ENCODE peak calls at places on chromosomes 2 and 18, in ten cellular contexts. L, U, V, G, P, C, S, E, W and D are unnamed samples.
A peak's percentile ranks its signal among the peaks of the same experiment; 100 is the strongest.

GRCh38 chr2:119580550-119581072 is 36.4 kb downstream of the CFAP221 start:
- DNase-seq in L (no peak), U (no peak), V (no peak), G (no peak), P (no peak), C (no peak), S (no peak), E (no peak), W (no peak), D (no peak)

GRCh38 chr2:105237045-105237765 is 4.3 kb upstream of the GPR45 start:
- DNase-seq in L (no peak), U (no peak), V (no peak), G (peak; percentile 27), P (no peak), C (no peak), S (no peak), E (no peak), W (peak; percentile 54), D (no peak)

GRCh38 chr2:218879881-218880748 is 537 bp upstream of the WNT10A start:
- DNase-seq in L (peak; percentile 88), U (no peak), V (no peak), G (peak; percentile 21), P (peak; percentile 85), C (no peak), S (no peak), E (peak; percentile 96), W (no peak), D (peak; percentile 81)

GRCh38 chr2:139721454-139721995 is 941.3 kb upstream of the NXPH2 start:
- DNase-seq in L (no peak), U (no peak), V (no peak), G (no peak), P (no peak), C (no peak), S (no peak), E (no peak), W (no peak), D (no peak)

GRCh38 chr2:180461761-180462160 is 454.7 kb upstream of the CWC22 start:
- DNase-seq in L (no peak), U (peak; percentile 67), V (no peak), G (no peak), P (no peak), C (no peak), S (no peak), E (no peak), W (no peak), D (no peak)

GRCh38 chr2:120291464-120292311 is 39.0 kb downstream of the RALB start:
- DNase-seq in L (no peak), U (peak; percentile 77), V (no peak), G (peak; percentile 75), P (no peak), C (no peak), S (no peak), E (no peak), W (no peak), D (no peak)

GRCh38 chr2:240557808-240558207 is at the start of gene ANKMY1:
- DNase-seq in L (peak; percentile 45), U (peak; percentile 58), V (no peak), G (peak; percentile 91), P (no peak), C (no peak), S (no peak), E (peak; percentile 89), W (peak; percentile 75), D (peak; percentile 92)

GRCh38 chr18:33804258-33804657 is 226.2 kb downstream of the ASXL3 start:
- DNase-seq in L (no peak), U (peak; percentile 76), V (no peak), G (peak; percentile 23), P (no peak), C (peak; percentile 0), S (no peak), E (no peak), W (no peak), D (no peak)

GRCh38 chr2:228866044-228866443 is 405.0 kb downstream of the PID1 start:
- DNase-seq in L (no peak), U (no peak), V (no peak), G (no peak), P (no peak), C (no peak), S (no peak), E (peak; percentile 52), W (no peak), D (peak; percentile 67)

GRCh38 chr18:8752329-8752728 is 47.0 kb downstream of the MTCL1 start:
- DNase-seq in L (no peak), U (no peak), V (no peak), G (peak; percentile 64), P (no peak), C (no peak), S (no peak), E (no peak), W (no peak), D (no peak)

GRCh38 chr18:32582455-32582854 is 111.8 kb upstream of the GAREM1 start:
- DNase-seq in L (no peak), U (no peak), V (no peak), G (no peak), P (no peak), C (no peak), S (no peak), E (no peak), W (no peak), D (no peak)

GRCh38 chr2:104868081-104868806 is 14.3 kb downstream of the POU3F3 start:
- DNase-seq in L (no peak), U (no peak), V (no peak), G (no peak), P (no peak), C (no peak), S (no peak), E (no peak), W (no peak), D (peak; percentile 59)

GRCh38 chr2:234001380-234001993 is 49.0 kb upstream of the SPP2 start:
- DNase-seq in L (no peak), U (no peak), V (no peak), G (no peak), P (no peak), C (no peak), S (no peak), E (no peak), W (no peak), D (no peak)

GRCh38 chr2:231526341-231527090 is 3.7 kb downstream of the NMUR1 start:
- DNase-seq in L (no peak), U (no peak), V (no peak), G (no peak), P (no peak), C (no peak), S (no peak), E (no peak), W (no peak), D (peak; percentile 61)

GRCh38 chr2:240512109-240512485 is 45.7 kb downstream of the ANKMY1 start:
- DNase-seq in L (no peak), U (no peak), V (no peak), G (no peak), P (no peak), C (no peak), S (no peak), E (no peak), W (no peak), D (no peak)

GRCh38 chr18:46051731-46052461 is 20.2 kb downstream of the PSTPIP2 start:
- DNase-seq in L (no peak), U (peak; percentile 80), V (no peak), G (peak; percentile 70), P (no peak), C (peak; percentile 37), S (no peak), E (no peak), W (no peak), D (no peak)

GRCh38 chr2:188881434-188881833 is 92.7 kb upstream of the COL3A1 start:
- DNase-seq in L (no peak), U (no peak), V (no peak), G (no peak), P (no peak), C (no peak), S (no peak), E (no peak), W (no peak), D (no peak)

GRCh38 chr18:73893879-73894278 is 253.8 kb downstream of the FBXO15 start:
- DNase-seq in L (no peak), U (peak; percentile 88), V (no peak), G (no peak), P (no peak), C (no peak), S (no peak), E (no peak), W (no peak), D (no peak)

GRCh38 chr18:61637319-61637718 is 255.5 kb downstream of the RNF152 start:
- DNase-seq in L (no peak), U (no peak), V (no peak), G (no peak), P (no peak), C (no peak), S (no peak), E (no peak), W (peak; percentile 87), D (no peak)

GRCh38 chr2:242059566-242059965 is 190.0 kb downstream of the RTP5 start:
- DNase-seq in L (no peak), U (no peak), V (no peak), G (no peak), P (no peak), C (no peak), S (no peak), E (no peak), W (no peak), D (no peak)

GRCh38 chr2:48719480-48720177 is 35.9 kb downstream of the LHCGR start:
- DNase-seq in L (no peak), U (no peak), V (no peak), G (no peak), P (no peak), C (no peak), S (no peak), E (no peak), W (no peak), D (no peak)

GRCh38 chr2:150063432-150063889 is 424.0 kb downstream of the RND3 start:
- DNase-seq in L (no peak), U (peak; percentile 95), V (no peak), G (peak; percentile 93), P (no peak), C (no peak), S (no peak), E (no peak), W (no peak), D (no peak)

GRCh38 chr2:234026111-234026510 is 24.4 kb upstream of the SPP2 start:
- DNase-seq in L (no peak), U (no peak), V (no peak), G (peak; percentile 11), P (no peak), C (no peak), S (no peak), E (no peak), W (no peak), D (no peak)